ENCODE peak calls at places on chromosomes 1 and 21, in six cellular contexts. Y is GM12878, T is K562, O is HCT116, A is SK-N-SH, S is H1. L is an unnamed sample.
A peak's percentile ranks its signal among the peaks of the same experiment; 100 is the strongest.

GRCh38 chr1:24768873-24769605 is 23.8 kb downstream of the CLIC4 start:
- DNase-seq in Y (no peak), T (no peak), O (no peak), A (no peak), S (no peak), L (no peak)

GRCh38 chr1:74161494-74161893 is 36.5 kb downstream of the LRRIQ3 start:
- DNase-seq in Y (no peak), T (no peak), O (no peak), A (no peak), S (no peak), L (no peak)

GRCh38 chr1:89901957-89902669 is 81.3 kb downstream of the LRRC8D start:
- DNase-seq in Y (no peak), T (peak; percentile 64), O (no peak), A (no peak), S (no peak), L (no peak)

GRCh38 chr1:19974822-19975416 is 4.5 kb downstream of the PLA2G2A start:
- DNase-seq in Y (no peak), T (peak; percentile 69), O (peak; percentile 60), A (peak; percentile 86), S (peak; percentile 34), L (peak; percentile 30)

GRCh38 chr1:241424480-241424971 is 67.5 kb upstream of the RGS7 start:
- DNase-seq in Y (no peak), T (no peak), O (no peak), A (no peak), S (no peak), L (no peak)

GRCh38 chr1:192766876-192767275 is 42.0 kb upstream of the RGS2 start:
- DNase-seq in Y (no peak), T (no peak), O (no peak), A (no peak), S (no peak), L (no peak)

GRCh38 chr1:64183985-64184440 is 19.4 kb upstream of the UBE2U start:
- DNase-seq in Y (no peak), T (no peak), O (no peak), A (no peak), S (no peak), L (peak; percentile 14)

GRCh38 chr1:182281541-182281940 is 110.0 kb downstream of the GLUL start:
- DNase-seq in Y (no peak), T (no peak), O (no peak), A (no peak), S (no peak), L (no peak)

GRCh38 chr1:177872563-177872900 is 97.3 kb downstream of the SEC16B start:
- DNase-seq in Y (no peak), T (no peak), O (no peak), A (no peak), S (no peak), L (no peak)

GRCh38 chr21:10464975-10465374 is 56.4 kb upstream of the TPTE start:
- DNase-seq in Y (no peak), T (no peak), O (no peak), A (no peak), S (no peak), L (no peak)

GRCh38 chr1:23100074-23100748 is 68.4 kb downstream of the LUZP1 start:
- DNase-seq in Y (no peak), T (no peak), O (no peak), A (peak; percentile 15), S (no peak), L (no peak)

GRCh38 chr1:200646515-200646914 is 23.2 kb downstream of the DDX59 start:
- DNase-seq in Y (no peak), T (no peak), O (no peak), A (no peak), S (no peak), L (no peak)

GRCh38 chr1:156146006-156146748 is 7.2 kb upstream of the SEMA4A start:
- DNase-seq in Y (peak; percentile 66), T (peak; percentile 77), O (peak; percentile 74), A (peak; percentile 85), S (no peak), L (peak; percentile 74)

GRCh38 chr1:227886503-227886961 is 61.2 kb downstream of the WNT9A start:
- DNase-seq in Y (no peak), T (no peak), O (no peak), A (no peak), S (no peak), L (no peak)

DNA sequence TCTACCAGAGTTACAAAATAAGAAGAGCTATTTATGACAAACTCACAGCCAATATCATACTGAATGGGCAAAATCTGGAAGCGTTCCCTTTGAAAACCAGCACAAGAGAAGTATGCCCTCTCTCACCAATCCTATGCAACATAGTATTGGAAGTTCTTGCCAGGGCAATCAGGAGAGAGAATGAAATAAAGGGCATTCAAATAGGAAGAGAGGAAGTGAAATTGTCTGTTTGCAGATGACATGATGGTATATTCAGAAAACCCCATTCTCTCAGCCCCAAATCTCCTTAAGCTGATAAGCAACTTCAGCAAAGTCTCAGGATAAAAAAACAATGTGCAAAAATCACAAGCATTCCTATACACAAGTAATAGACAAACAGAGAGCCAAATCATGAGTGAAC is 1169.5 kb downstream of the AMY1C start:
- DNase-seq in Y (no peak), T (no peak), O (no peak), A (no peak), S (no peak), L (no peak)
- TF ChIP-seq JUND in Y (no peak), T (no peak), O (no peak), A (no peak), S (no peak), L (no peak)

DNA sequence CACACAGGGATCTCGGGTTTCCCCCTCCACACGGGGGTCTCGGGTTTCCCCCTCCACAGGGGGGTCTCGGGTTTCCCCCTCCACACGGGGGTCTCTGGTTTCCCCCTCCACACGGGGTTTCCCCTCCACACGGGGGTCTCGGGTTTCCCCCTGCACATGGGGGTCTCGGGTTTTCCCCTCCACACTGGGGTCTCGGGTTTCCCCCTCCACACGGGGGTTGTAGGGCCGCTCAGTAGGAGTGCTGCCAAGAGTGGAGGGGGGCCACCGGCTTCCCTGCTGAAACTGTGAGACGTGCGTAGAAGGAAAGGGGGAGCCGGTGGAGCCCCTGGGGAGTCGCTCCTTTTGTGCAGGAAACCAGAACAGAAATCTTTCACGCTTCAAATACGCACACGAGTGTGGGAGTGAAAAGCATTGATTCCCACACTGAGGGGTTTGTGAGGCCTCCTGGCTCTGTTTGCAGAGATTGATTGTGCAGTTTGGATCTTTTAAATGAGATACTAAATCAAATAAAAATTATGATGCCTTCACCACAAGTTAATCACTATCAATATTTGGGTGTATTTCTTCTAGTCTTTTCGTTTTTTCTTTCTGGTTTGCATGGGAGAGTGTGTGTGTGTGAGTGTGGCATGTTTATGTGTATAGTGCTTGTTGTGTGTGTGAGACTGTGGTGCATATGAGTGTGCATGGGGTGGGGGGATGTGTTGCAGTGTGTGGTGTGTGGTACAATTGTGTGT is 54.3 kb upstream of the TRAPPC10 start:
- DNase-seq in Y (peak; percentile 77), T (no peak), O (no peak), A (no peak), S (no peak), L (no peak)
- TF ChIP-seq JUND in Y (no peak), T (no peak), O (no peak), A (no peak), S (no peak), L (no peak)

DNA sequence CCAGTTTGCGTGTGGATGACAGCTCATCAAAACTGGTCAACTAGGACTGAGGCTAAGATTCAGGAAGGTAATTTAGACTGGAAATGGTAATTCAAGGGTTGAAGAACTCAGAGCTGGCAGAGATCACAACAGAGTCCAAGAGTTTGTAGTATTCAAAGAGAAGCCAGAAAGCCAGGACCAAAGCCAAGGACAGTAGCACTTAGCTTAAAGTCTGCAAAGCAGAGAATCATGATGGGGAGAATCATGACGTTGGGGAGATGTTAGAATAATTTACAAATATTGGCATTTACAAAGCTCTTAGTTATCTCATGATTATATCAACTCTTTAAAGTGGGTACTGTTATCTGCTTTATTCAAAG is 32.6 kb downstream of the RNF11 start:
- DNase-seq in Y (no peak), T (no peak), O (no peak), A (no peak), S (no peak), L (no peak)
- TF ChIP-seq JUND in Y (no peak), T (no peak), O (no peak), A (no peak), S (no peak), L (no peak)

DNA sequence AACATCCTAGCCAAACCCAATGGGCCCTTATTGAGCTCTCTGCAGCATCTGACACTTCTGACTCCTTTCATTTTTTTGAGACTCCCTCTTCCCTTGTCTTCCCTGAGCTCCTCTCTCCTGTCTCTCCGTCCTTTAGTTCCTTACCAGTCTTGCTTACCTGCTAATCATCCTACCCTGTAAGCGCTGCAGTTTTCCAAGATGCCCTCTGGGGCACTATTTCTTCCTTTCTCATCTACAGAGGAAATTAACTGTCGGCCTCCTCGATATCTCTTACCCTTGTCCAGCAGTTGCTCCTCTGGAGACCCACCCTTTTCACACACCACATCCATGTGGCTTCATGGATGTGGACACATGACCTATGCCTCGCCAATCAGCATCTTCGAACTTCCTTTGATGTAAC is 6.8 kb downstream of the GPR161 start:
- DNase-seq in Y (no peak), T (no peak), O (no peak), A (no peak), S (no peak), L (no peak)
- TF ChIP-seq JUND in Y (no peak), T (no peak), O (no peak), A (no peak), S (no peak), L (no peak)

DNA sequence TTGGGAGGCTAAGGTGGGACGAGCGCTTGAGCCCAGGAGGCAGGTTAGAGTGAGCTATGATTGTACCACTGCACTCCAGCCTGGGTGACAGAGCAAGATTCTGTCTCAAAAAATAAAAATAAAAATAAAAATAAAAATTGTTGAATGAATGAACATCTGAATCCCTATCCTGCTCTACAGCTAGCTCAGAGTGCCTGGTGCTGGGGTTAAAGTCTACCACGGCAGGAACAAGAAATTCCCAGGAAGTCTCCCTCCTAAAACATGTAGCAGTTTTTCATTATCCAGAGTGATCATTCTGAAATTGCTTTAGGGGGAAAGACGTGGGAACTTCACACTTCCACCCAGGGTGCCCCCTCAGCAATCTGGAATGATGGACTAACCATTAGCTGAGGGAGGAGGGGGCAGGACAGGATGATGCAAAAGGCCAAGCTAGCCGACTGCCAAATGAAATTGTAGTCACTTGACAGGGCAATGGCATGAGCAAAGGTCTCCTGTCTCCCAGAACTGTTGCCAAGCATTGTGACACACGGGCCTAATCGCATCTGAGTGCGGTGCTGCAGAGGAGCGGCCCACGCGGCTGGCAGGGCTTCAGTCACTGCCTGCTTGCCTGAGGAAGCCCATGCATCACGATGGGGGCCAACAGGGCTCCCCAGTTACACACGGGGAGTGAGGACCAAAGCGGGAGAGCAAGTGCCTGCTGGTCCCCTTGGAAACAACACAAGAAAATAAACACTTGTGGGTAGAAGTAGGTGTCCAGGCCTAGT is 85.7 kb downstream of the NENF start:
- DNase-seq in Y (no peak), T (no peak), O (no peak), A (peak; percentile 41), S (no peak), L (peak; percentile 23)
- TF ChIP-seq JUND in Y (no peak), T (no peak), O (no peak), A (no peak), S (no peak), L (no peak)

L was measured in T47D.